ENCODE peak calls at places on chromosomes 11 and 22, in nine cellular contexts. X, P, W, I, T, L, M, V and A are unnamed samples.

GRCh38 chr11:69120096-69120875 is 35.4 kb upstream of the SMIM38 start:
- DNase-seq in P (no peak), V (no peak), I (no peak), W (no peak), T (no peak), X (no peak), L (no peak), M (no peak), A (no peak)

GRCh38 chr11:117924631-117925170 is 4.5 kb downstream of the TMPRSS13 start:
- DNase-seq in X (no peak), W (no peak), V (no peak), I (no peak), T (no peak), M (no peak), L (no peak), P (no peak), A (no peak)

GRCh38 chr11:57566564-57567209 is 785 bp downstream of the UBE2L6 start:
- DNase-seq in W (peak; percentile 20), T (no peak), X (no peak), P (peak; percentile 3), L (no peak), I (no peak), M (no peak), V (no peak), A (no peak)

GRCh38 chr22:23826510-23827350 is 12.1 kb downstream of the DERL3 start:
- DNase-seq in W (no peak), P (peak; percentile 76), M (no peak), I (no peak), L (no peak), V (no peak), T (no peak), X (peak; percentile 54), A (no peak)

GRCh38 chr11:113728814-113729213 is 22.7 kb upstream of the TMPRSS5 start:
- DNase-seq in P (no peak), M (no peak), T (no peak), L (no peak), V (no peak), X (no peak), W (no peak), I (no peak), A (no peak)

GRCh38 chr11:103601230-103601846 is 435.1 kb upstream of the DDI1 start:
- DNase-seq in W (peak; percentile 15), L (no peak), M (no peak), I (peak; percentile 44), T (peak; percentile 79), V (peak; percentile 35), X (no peak), P (no peak), A (peak; percentile 24)

GRCh38 chr11:40280161-40281054 is 1179.0 kb downstream of the LRRC4C start:
- DNase-seq in P (no peak), V (no peak), I (no peak), L (no peak), X (peak; percentile 73), T (no peak), W (no peak), M (no peak), A (peak; percentile 26)

GRCh38 chr22:39255449-39256185 is 10.8 kb upstream of the PDGFB start:
- DNase-seq in I (no peak), W (no peak), P (no peak), T (peak; percentile 44), M (no peak), L (no peak), V (no peak), X (peak; percentile 65), A (no peak)

GRCh38 chr22:38782402-38783094 is 11.4 kb downstream of the DNAL4 start:
- DNase-seq in M (no peak), I (no peak), V (no peak), P (no peak), T (no peak), W (no peak), X (no peak), L (no peak), A (no peak)

GRCh38 chr11:127345819-127346459 is 345.4 kb upstream of the KIRREL3 start:
- DNase-seq in W (peak; percentile 11), X (no peak), I (no peak), P (peak; percentile 1), V (peak; percentile 12), L (no peak), M (no peak), T (peak; percentile 76), A (no peak)

GRCh38 chr11:57463596-57464342 is 3.4 kb downstream of the RTN4RL2 start:
- DNase-seq in P (no peak), M (no peak), L (no peak), I (no peak), X (no peak), V (no peak), W (no peak), T (no peak), A (no peak)

GRCh38 chr22:37696657-37697539 is at the start of gene TRIOBP:
- DNase-seq in P (peak; percentile 78), M (peak; percentile 83), T (peak; percentile 100), X (peak; percentile 97), I (peak; percentile 66), L (peak; percentile 67), V (peak; percentile 92), W (peak; percentile 94), A (peak; percentile 72)

GRCh38 chr22:47967841-47968240 is 1205.4 kb downstream of the TBC1D22A start:
- DNase-seq in L (no peak), I (no peak), T (no peak), M (no peak), X (no peak), V (no peak), W (no peak), P (no peak), A (no peak)

GRCh38 chr11:126163074-126163700 is 48.3 kb downstream of the RPUSD4 start:
- DNase-seq in V (peak; percentile 34), L (no peak), X (no peak), P (peak; percentile 85), W (no peak), T (peak; percentile 64), I (peak; percentile 64), M (no peak), A (no peak)

GRCh38 chr11:122354029-122354697 is 238.1 kb upstream of the BLID start:
- DNase-seq in W (no peak), P (peak; percentile 2), V (no peak), X (no peak), I (no peak), T (no peak), M (no peak), L (no peak), A (no peak)